ENCODE peak calls at places on chromosomes 12 and 14, in five cellular contexts. H is anterior cingulate cortex, F is ovary, M is mucosa of descending colon, Q is astrocyte of the spinal cord. N is an unnamed sample.
A peak's percentile ranks its signal among the peaks of the same experiment; 100 is the strongest.

GRCh38 chr14:30283822-30284446 is 275.0 kb upstream of the G2E3 start:
- DNase-seq in H (no peak), F (no peak), M (peak; percentile 52), Q (peak; percentile 66), N (peak; percentile 66)

GRCh38 chr12:86264451-86265328 is 8.5 kb upstream of the MGAT4C start:
- DNase-seq in H (peak; percentile 2), F (no peak), M (peak; percentile 51), Q (no peak), N (no peak)

GRCh38 chr14:78086342-78086741 is 83.8 kb upstream of the NRXN3 start:
- DNase-seq in H (no peak), F (no peak), M (no peak), Q (no peak), N (no peak)

GRCh38 chr12:116194935-116195431 is 82.5 kb downstream of the MED13L start:
- DNase-seq in H (no peak), F (no peak), M (peak; percentile 14), Q (no peak), N (peak; percentile 49)

GRCh38 chr14:34161351-34162169 is 210.7 kb upstream of the EGLN3 start:
- DNase-seq in H (no peak), F (no peak), M (no peak), Q (no peak), N (no peak)

GRCh38 chr12:2973566-2973965 is 14.4 kb downstream of the TEAD4 start:
- DNase-seq in H (no peak), F (no peak), M (no peak), Q (no peak), N (no peak)

GRCh38 chr12:1844223-1844622 is 23.9 kb downstream of the LRTM2 start:
- DNase-seq in H (no peak), F (no peak), M (no peak), Q (no peak), N (no peak)

GRCh38 chr12:21764950-21765349 is 9.6 kb downstream of the KCNJ8 start:
- DNase-seq in H (no peak), F (no peak), M (no peak), Q (no peak), N (no peak)

GRCh38 chr12:121990692-121991603 is 30.7 kb upstream of the BCL7A start:
- DNase-seq in H (no peak), F (no peak), M (no peak), Q (peak; percentile 40), N (peak; percentile 72)

GRCh38 chr14:68944162-68944561 is 34.9 kb downstream of the ACTN1 start:
- DNase-seq in H (no peak), F (no peak), M (no peak), Q (no peak), N (no peak)

GRCh38 chr14:49961270-49962222 is 68.7 kb downstream of the ARF6 start:
- DNase-seq in H (no peak), F (no peak), M (no peak), Q (peak; percentile 29), N (no peak)

GRCh38 chr14:52780893-52781292 is 10.5 kb downstream of the GNPNAT1 start:
- DNase-seq in H (no peak), F (no peak), M (no peak), Q (no peak), N (no peak)

GRCh38 chr12:55829967-55830600 is 697 bp upstream of the DNAJC14 start:
- DNase-seq in H (peak; percentile 80), F (peak; percentile 72), M (peak; percentile 61), Q (no peak), N (peak; percentile 64)

GRCh38 chr14:38839743-38840375 is 263.2 kb downstream of the SEC23A start:
- DNase-seq in H (no peak), F (no peak), M (peak; percentile 41), Q (peak; percentile 25), N (no peak)

GRCh38 chr14:46686652-46687051 is 35.1 kb upstream of the RPL10L start:
- DNase-seq in H (no peak), F (no peak), M (no peak), Q (no peak), N (no peak)

GRCh38 chr14:91094772-91095171 is 19.1 kb upstream of the DGLUCY start:
- DNase-seq in H (no peak), F (no peak), M (no peak), Q (no peak), N (no peak)

GRCh38 chr12:8033153-8034044 is 883 bp downstream of the FOXJ2 start:
- DNase-seq in H (peak; percentile 43), F (peak; percentile 78), M (peak; percentile 63), Q (peak; percentile 35), N (peak; percentile 41)

GRCh38 chr14:90644882-90645281 is 171.3 kb downstream of the TTC7B start:
- DNase-seq in H (no peak), F (no peak), M (no peak), Q (no peak), N (no peak)

GRCh38 chr12:96194901-96195844 is 998 bp downstream of the ELK3 start:
- DNase-seq in H (peak; percentile 15), F (peak; percentile 27), M (peak; percentile 63), Q (peak; percentile 91), N (peak; percentile 77)